ENCODE peak calls at places on chromosomes 7 and 10, in ten cellular contexts. P is heart left ventricle, M is ovary, N is stomach, T is IMR-90, U is K562, V is spleen, W is adrenal gland, C is esophagus muscularis mucosa, Q is A549. Z is an unnamed sample.

GRCh38 chr7:41755100-41755499 is 52.2 kb upstream of the INHBA start:
- DNase-seq in P (no peak), M (no peak), N (no peak), T (no peak), U (no peak), V (no peak), W (no peak), C (no peak), Q (no peak), Z (no peak)

GRCh38 chr10:12351447-12351846 is 2.1 kb downstream of the CAMK1D start:
- DNase-seq in P (no peak), M (no peak), N (no peak), T (no peak), U (no peak), V (peak; percentile 80), W (no peak), C (no peak), Q (no peak), Z (no peak)

GRCh38 chr7:39664057-39664456 is 40.7 kb downstream of the RALA start:
- DNase-seq in P (no peak), M (no peak), N (no peak), T (no peak), U (no peak), V (no peak), W (no peak), C (no peak), Q (no peak), Z (no peak)

GRCh38 chr7:3106353-3106752 is 62.7 kb upstream of the CARD11 start:
- DNase-seq in P (no peak), M (no peak), N (peak; percentile 46), T (no peak), U (no peak), V (no peak), W (no peak), C (no peak), Q (no peak), Z (no peak)

GRCh38 chr10:6995339-6995738 is 415.3 kb upstream of the PRKCQ start:
- DNase-seq in P (no peak), M (no peak), N (no peak), T (peak; percentile 15), U (no peak), V (no peak), W (no peak), C (no peak), Q (no peak), Z (no peak)

GRCh38 chr7:1939434-1940401 is 269.6 kb downstream of the ELFN1 start:
- DNase-seq in P (peak; percentile 27), M (peak; percentile 23), N (no peak), T (no peak), U (no peak), V (peak; percentile 85), W (no peak), C (no peak), Q (no peak), Z (no peak)

GRCh38 chr10:33248638-33249037 is 85.8 kb downstream of the NRP1 start:
- DNase-seq in P (no peak), M (no peak), N (no peak), T (peak; percentile 95), U (no peak), V (no peak), W (no peak), C (no peak), Q (no peak), Z (no peak)

GRCh38 chr7:128075536-128076095 is 44.4 kb upstream of the LRRC4 start:
- DNase-seq in P (no peak), M (no peak), N (no peak), T (no peak), U (no peak), V (no peak), W (peak; percentile 14), C (no peak), Q (no peak), Z (no peak)

GRCh38 chr10:124614003-124614659 is 130.0 kb downstream of the FAM53B start:
- DNase-seq in P (no peak), M (no peak), N (no peak), T (no peak), U (no peak), V (no peak), W (peak; percentile 58), C (no peak), Q (no peak), Z (no peak)

GRCh38 chr7:6171532-6172330 is 100.7 kb downstream of the CYTH3 start:
- DNase-seq in P (peak; percentile 61), M (no peak), N (no peak), T (no peak), U (no peak), V (no peak), W (no peak), C (no peak), Q (no peak), Z (no peak)

GRCh38 chr7:6232534-6232933 is 39.9 kb downstream of the CYTH3 start:
- DNase-seq in P (peak; percentile 76), M (no peak), N (peak; percentile 44), T (no peak), U (no peak), V (peak; percentile 87), W (peak; percentile 48), C (no peak), Q (no peak), Z (no peak)

GRCh38 chr7:154736389-154736788 is 266.5 kb downstream of the PAXIP1 start:
- DNase-seq in P (no peak), M (no peak), N (no peak), T (no peak), U (no peak), V (no peak), W (no peak), C (no peak), Q (no peak), Z (no peak)

GRCh38 chr7:95478139-95479037 is 7.4 kb upstream of the ASB4 start:
- DNase-seq in P (no peak), M (peak; percentile 30), N (no peak), T (peak; percentile 30), U (peak; percentile 17), V (no peak), W (no peak), C (no peak), Q (peak; percentile 60), Z (no peak)

GRCh38 chr7:156610601-156611000 is 30.0 kb upstream of the RNF32 start:
- DNase-seq in P (no peak), M (no peak), N (no peak), T (no peak), U (no peak), V (no peak), W (no peak), C (no peak), Q (no peak), Z (no peak)

DNA sequence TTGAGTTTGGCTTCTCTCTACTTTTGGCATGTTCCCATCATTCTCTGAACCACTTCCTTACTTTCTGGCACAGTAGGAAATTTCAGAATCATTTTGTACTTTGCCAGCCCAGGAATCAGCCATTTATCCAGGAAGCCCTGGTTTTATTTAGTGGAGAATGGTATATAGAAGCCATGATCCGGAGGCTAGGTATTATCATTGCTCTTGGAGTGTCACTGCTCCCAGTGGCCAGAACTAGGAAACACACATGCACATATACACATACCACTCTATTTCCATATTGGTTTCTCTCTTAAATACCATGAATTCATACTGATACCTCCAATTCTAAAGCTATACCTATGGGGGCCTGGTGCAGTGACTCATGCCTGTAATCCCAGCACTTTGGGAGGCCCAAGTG is 36.3 kb downstream of the SUFU start:
- DNase-seq in P (no peak), M (no peak), N (no peak), T (peak; percentile 30), U (peak; percentile 34), V (no peak), W (peak; percentile 12), C (no peak), Q (peak; percentile 32), Z (no peak)
- TF ChIP-seq CTCF in P (no peak), M (no peak), N (no peak), T (peak; percentile 39), U (peak; percentile 41), V (no peak), W (peak; percentile 29), C (peak; percentile 31), Q (peak; percentile 11), Z (peak; percentile 10)

DNA sequence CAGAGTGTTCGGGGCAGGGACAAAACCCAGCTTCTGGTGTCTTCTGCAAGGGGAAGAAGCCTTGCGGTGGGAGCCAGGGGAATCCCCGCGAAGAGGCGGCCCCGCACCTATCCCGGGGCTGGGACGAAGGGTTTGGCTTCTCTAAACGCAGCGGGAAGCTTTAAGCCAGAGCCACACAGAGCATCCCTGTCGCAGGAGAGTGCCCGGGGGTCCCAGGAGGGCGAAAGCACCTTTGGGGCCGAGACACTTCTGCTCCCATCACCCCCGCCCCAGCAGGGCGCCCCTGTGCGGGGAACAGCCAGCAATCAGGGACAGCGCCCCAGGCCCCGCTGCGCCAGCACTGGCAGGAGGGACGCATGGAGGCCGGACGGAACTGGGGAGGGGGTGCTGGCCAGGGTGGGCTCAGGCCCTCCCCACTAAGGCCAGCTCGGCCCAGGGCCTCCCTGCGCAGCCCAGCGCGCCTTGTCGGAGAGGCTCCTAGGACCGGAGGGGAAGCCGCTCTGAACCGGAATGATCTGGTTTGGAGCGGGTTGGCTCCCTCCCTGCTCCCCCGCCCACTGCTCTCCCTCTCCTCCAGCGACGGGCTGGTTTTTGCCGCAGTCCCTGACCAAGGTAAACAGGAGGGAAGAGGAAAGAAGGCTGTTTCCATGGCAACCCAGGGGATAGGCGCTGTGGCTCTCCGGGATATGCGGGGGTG is 63.9 kb downstream of the TMEM209 start:
- DNase-seq in P (peak; percentile 53), M (peak; percentile 90), N (peak; percentile 70), T (peak; percentile 73), U (peak; percentile 85), V (peak; percentile 92), W (peak; percentile 65), C (no peak), Q (no peak), Z (no peak)
- TF ChIP-seq POLR2A in P (no peak), M (peak; percentile 71), N (no peak), T (no peak), U (peak; percentile 51), V (no peak), W (no peak), C (no peak), Q (no peak), Z (no peak)

GRCh38 chr10:110872145-110872983 is 636 bp downstream of the PDCD4 start:
- DNase-seq in P (peak; percentile 78), M (peak; percentile 82), N (peak; percentile 62), T (peak; percentile 81), U (peak; percentile 48), V (peak; percentile 97), W (peak; percentile 85), C (no peak), Q (peak; percentile 24), Z (peak; percentile 48)
- TF ChIP-seq CTCF in P (no peak), M (no peak), N (no peak), T (peak; percentile 25), U (no peak), V (no peak), W (no peak), C (no peak), Q (peak; percentile 15), Z (no peak)

DNA sequence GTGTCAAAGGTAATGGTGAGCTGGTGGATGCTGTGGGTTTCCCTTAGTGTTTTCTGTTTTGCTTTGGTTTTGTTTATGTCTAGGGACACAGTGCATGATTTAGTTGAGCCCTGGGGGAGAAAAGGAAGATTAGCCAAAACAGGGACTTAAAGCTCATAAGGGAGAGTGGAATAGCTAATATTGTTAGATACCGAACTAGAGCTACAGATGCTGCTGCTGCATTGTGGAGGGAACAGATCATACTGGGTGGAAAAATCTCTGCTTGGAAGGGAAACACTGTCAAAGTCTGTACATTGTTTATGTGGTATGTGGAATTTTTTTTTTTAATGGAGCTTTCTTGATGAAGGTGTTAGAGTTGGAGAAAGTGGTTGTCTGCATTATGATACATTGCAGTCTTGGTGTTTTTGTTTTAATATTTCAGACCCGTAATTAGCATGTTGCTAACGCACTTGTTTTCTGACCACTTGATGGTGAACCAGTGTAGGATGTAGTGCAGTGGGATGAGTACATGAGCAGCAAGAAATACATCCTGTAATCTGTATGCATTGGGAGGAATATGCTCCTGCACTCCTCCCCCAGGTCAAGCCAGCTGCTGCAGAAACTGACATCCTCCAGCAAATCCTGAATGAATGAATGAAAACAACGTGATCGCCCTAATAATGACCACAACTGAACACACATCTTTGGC is 2.2 kb downstream of the GLCCI1 start:
- DNase-seq in P (no peak), M (no peak), N (no peak), T (peak; percentile 33), U (no peak), V (no peak), W (no peak), C (no peak), Q (no peak), Z (no peak)
- TF ChIP-seq POLR2A in P (no peak), M (no peak), N (no peak), T (no peak), U (no peak), V (no peak), W (no peak), C (no peak), Q (no peak), Z (no peak)